ENCODE peak calls at places on chromosomes 12 and 14, in four cellular contexts. Z is A673; J is heart left ventricle; V is CD8-positive, alpha-beta memory T cell. H is an unnamed sample. For H3K9me3, the result is how much of the 10 kb centered on the place peaks cover.

GRCh38 chr12:48671231-48671856 is 10.7 kb downstream of the KANSL2 start:
- DNase-seq in Z (no peak), J (no peak), V (no peak), H (no peak)

GRCh38 chr14:67559639-67560038 is 26.5 kb downstream of the PLEKHH1 start:
- DNase-seq in Z (no peak), J (no peak), V (no peak), H (no peak)

GRCh38 chr12:78441737-78442453 is 422.7 kb upstream of the SYT1 start:
- DNase-seq in Z (no peak), J (no peak), V (no peak), H (no peak)

GRCh38 chr12:112992541-112993398 is 14.5 kb downstream of the OAS2 start:
- DNase-seq in Z (peak), J (no peak), V (peak), H (peak)

GRCh38 chr12:102960766-102961487 is 3.5 kb downstream of the ASCL1 start:
- DNase-seq in Z (no peak), J (no peak), V (no peak), H (no peak)

GRCh38 chr14:76834296-76834695 is 8.1 kb downstream of the LRRC74A start:
- DNase-seq in Z (no peak), J (no peak), V (no peak), H (no peak)

GRCh38 chr14:96151242-96151641 is 53.4 kb upstream of the BDKRB2 start:
- DNase-seq in Z (no peak), J (no peak), V (no peak), H (no peak)

GRCh38 chr12:92992041-92992440 is 62.9 kb upstream of the EEA1 start:
- DNase-seq in Z (no peak), J (no peak), V (no peak), H (no peak)

GRCh38 chr12:102917026-102917787 is at the start of gene PAH:
- DNase-seq in Z (peak), J (no peak), V (peak), H (no peak)

GRCh38 chr14:35390577-35391387 is 13.8 kb downstream of the NFKBIA start:
- DNase-seq in Z (peak), J (no peak), V (peak), H (no peak)

GRCh38 chr14:33938131-33938949 is 12.5 kb downstream of the EGLN3 start:
- DNase-seq in Z (no peak), J (peak), V (no peak), H (no peak)

GRCh38 chr12:90335561-90335960 is 619.4 kb downstream of the CCER1 start:
- DNase-seq in Z (no peak), J (no peak), V (no peak), H (no peak)

GRCh38 chr12:107399061-107399460 is 286.5 kb upstream of the PWP1 start:
- DNase-seq in Z (no peak), J (no peak), V (no peak), H (no peak)

GRCh38 chr12:108955225-108955835 is 65.5 kb downstream of the SVOP start:
- DNase-seq in Z (peak), J (peak), V (no peak), H (no peak)

GRCh38 chr12:124470139-124470538 is 97.3 kb downstream of the NCOR2 start:
- DNase-seq in Z (no peak), J (no peak), V (no peak), H (no peak)
- H3K9me3 ChIP-seq in Z (under half), J (under half), V (under half), H (under half)

GRCh38 chr12:52697058-52697582 is 6.2 kb downstream of the KRT77 start:
- DNase-seq in Z (no peak), J (no peak), V (no peak), H (no peak)

GRCh38 chr12:52699373-52699772 is 4.0 kb downstream of the KRT77 start:
- DNase-seq in Z (no peak), J (no peak), V (no peak), H (no peak)

GRCh38 chr12:52698634-52699340 is 4.5 kb downstream of the KRT77 start:
- DNase-seq in Z (no peak), J (no peak), V (no peak), H (no peak)

GRCh38 chr12:52695039-52695438 is 8.3 kb downstream of the KRT77 start:
- DNase-seq in Z (no peak), J (no peak), V (no peak), H (no peak)

GRCh38 chr12:52696588-52696987 is 6.7 kb downstream of the KRT77 start:
- DNase-seq in Z (no peak), J (no peak), V (no peak), H (no peak)
- H3K9me3 ChIP-seq in Z (under half), J (under half), V (under half), H (under half)

GRCh38 chr12:51891843-51892242 is 3.9 kb downstream of the ANKRD33 start:
- DNase-seq in Z (no peak), J (no peak), V (no peak), H (no peak)

GRCh38 chr12:51888316-51889215 is 663 bp downstream of the ANKRD33 start:
- DNase-seq in Z (no peak), J (no peak), V (no peak), H (no peak)

GRCh38 chr12:51890511-51891171 is 2.7 kb downstream of the ANKRD33 start:
- DNase-seq in Z (no peak), J (no peak), V (no peak), H (no peak)

GRCh38 chr12:51889216-51890134 is 1.6 kb downstream of the ANKRD33 start:
- DNase-seq in Z (no peak), J (no peak), V (no peak), H (no peak)

GRCh38 chr12:51890135-51890464 is 2.2 kb downstream of the ANKRD33 start:
- DNase-seq in Z (no peak), J (no peak), V (no peak), H (no peak)
- H3K9me3 ChIP-seq in Z (under half), J (under half), V (under half), H (under half)

GRCh38 chr12:130520784-130521183 is 183.1 kb downstream of the PIWIL1 start:
- DNase-seq in Z (no peak), J (no peak), V (no peak), H (no peak)
- H3K9me3 ChIP-seq in Z (under half), J (under half), V (under half), H (under half)

DNA sequence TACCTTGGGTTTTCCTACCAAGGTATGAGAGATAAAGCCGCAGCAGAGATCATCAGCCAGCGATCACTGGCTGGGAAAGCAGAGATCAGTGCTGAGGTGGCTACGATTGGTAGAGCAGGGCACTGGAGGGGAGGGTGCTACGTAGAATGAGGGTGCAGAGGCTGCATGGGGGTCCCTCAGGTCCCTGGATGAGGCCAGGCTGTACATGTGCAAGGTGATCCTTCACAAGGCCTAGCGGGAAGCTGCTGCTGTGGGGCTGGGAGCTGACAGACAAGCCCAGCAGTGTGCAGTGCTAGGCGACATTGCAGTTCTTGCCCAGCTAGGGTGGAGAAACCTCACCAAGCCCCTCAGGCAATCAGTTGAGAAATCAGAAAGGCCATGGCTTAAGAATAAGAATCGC is 37.1 kb upstream of the GPR132 start:
- DNase-seq in Z (no peak), J (peak), V (peak), H (no peak)
- H3K9me3 ChIP-seq in Z (under half), J (under half), V (under half), H (under half)

DNA sequence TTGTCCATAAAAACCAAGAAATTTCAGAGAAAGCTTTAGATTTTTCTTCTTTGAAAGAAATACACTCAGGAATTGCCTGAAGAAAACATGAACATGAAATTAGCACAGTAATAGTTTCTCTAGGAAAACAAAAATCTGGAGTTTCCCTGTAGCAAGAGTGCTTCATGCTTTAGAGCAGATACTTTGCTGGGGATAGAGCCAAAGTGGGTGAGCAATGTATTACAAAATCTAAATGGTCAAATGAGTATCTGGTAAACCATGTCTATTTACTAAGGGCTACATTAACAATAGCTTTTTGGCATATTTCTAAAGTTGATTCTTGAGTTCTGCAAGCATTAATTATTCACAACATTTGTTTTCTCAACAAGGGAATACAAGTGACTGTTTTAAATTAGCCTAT is 26.2 kb downstream of the AVPR1A start:
- DNase-seq in Z (no peak), J (no peak), V (no peak), H (no peak)
- H3K9me3 ChIP-seq in Z (under half), J (under half), V (under half), H (under half)

DNA sequence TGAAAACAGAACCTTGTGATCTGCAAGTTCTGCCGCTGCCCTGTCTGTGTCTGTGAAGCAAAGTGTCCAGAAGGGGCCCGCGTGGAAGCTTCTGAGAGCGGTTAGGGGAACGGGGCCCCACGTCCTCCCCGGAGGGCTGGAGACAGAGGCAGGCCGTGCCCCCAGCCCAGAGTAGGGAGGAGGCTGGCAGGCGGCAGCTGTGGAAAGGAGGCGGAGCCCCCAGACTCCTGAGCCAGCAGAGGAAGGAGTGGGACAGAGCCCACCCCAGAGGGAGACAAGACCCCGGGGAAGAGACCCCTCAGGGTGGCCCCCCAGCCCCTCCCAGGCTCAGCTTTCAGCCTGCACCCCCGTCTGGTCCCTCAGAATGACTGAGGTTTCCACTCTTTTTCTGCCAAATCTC is 49.0 kb downstream of the GALNT9 start:
- DNase-seq in Z (no peak), J (no peak), V (peak), H (no peak)
- H3K9me3 ChIP-seq in Z (under half), J (under half), V (under half), H (under half)

DNA sequence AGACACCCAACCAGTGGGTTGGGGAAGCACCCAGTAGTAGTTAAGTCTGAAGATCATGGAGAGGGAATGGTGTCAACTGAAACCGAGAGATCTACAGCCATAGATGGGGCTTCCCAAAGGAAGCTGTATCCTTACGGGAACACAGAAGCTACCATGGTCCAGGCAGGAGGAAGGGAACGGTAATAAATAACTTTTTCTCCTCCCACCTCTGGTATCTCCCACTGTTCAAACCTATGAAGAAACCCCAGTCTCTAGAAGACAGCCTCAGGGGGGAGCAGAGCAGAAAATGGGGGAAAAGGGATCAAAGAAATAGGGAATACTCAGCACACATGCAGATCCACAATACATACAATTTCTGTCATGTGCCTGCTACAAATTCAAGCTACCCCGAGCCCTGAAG is 33.4 kb downstream of the ZNF605 start:
- DNase-seq in Z (no peak), J (no peak), V (no peak), H (no peak)
- H3K9me3 ChIP-seq in Z (half or more), J (half or more), V (half or more), H (under half)

DNA sequence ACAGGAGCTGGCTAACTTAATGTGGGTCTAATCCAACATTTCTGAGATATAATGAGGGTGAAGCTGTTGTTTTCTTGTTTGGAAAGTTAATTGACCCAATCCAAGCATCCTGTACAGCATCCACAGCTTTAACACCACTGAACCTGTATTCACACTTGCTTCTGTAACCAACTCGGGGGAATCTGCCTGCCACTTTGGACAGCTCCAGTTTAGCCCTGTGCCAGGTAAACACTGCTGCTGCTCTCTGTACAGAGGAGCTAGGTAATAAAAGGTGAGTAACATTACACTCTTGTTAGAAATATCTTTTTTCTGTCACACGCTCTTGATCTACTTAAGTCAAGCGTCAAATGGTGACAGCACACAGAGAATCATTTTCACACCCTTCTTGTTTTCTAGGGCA is 700 bp downstream of the OR11G2 start:
- DNase-seq in Z (no peak), J (no peak), V (no peak), H (no peak)
- H3K9me3 ChIP-seq in Z (under half), J (under half), V (under half), H (under half)

H was measured in T-helper 17 cell.